ENCODE peak calls at places on chromosomes 7 and 10, in ten cellular contexts. R, D, T, F, H, M, Z, G, J and A are unnamed samples.

GRCh38 chr7:43307522-43307921 is 195.1 kb downstream of the HECW1 start:
- DNase-seq in R (no peak), D (no peak), T (no peak), F (no peak), H (no peak), M (no peak), Z (no peak), G (peak), J (no peak), A (no peak)

GRCh38 chr7:111528331-111528730 is 34.0 kb downstream of the IMMP2L start:
- DNase-seq in R (no peak), D (no peak), T (no peak), F (no peak), H (no peak), M (no peak), Z (no peak), G (no peak), J (no peak), A (no peak)

GRCh38 chr10:88227342-88228018 is 355.6 kb downstream of the RNLS start:
- DNase-seq in R (peak), D (peak), T (no peak), F (no peak), H (no peak), M (no peak), Z (no peak), G (peak), J (no peak), A (peak)

GRCh38 chr10:21217107-21217506 is 308.4 kb downstream of the SKIDA1 start:
- DNase-seq in R (no peak), D (peak), T (no peak), F (no peak), H (no peak), M (no peak), Z (no peak), G (no peak), J (no peak), A (no peak)

GRCh38 chr7:119838444-119838843 is 434.5 kb upstream of the KCND2 start:
- DNase-seq in R (no peak), D (no peak), T (no peak), F (no peak), H (no peak), M (no peak), Z (no peak), G (no peak), J (no peak), A (no peak)

GRCh38 chr10:7932301-7933036 is 114.2 kb downstream of the TAF3 start:
- DNase-seq in R (no peak), D (no peak), T (no peak), F (no peak), H (no peak), M (no peak), Z (no peak), G (peak), J (no peak), A (no peak)

GRCh38 chr10:12540341-12540781 is 191.0 kb downstream of the CAMK1D start:
- DNase-seq in R (no peak), D (no peak), T (no peak), F (no peak), H (no peak), M (no peak), Z (peak), G (no peak), J (no peak), A (no peak)

GRCh38 chr7:31882187-31882586 is 188.0 kb downstream of the PDE1C start:
- DNase-seq in R (no peak), D (no peak), T (no peak), F (peak), H (no peak), M (no peak), Z (peak), G (no peak), J (peak), A (no peak)

GRCh38 chr10:45064998-45065397 is 64.3 kb downstream of the ZNF22 start:
- DNase-seq in R (no peak), D (no peak), T (no peak), F (no peak), H (no peak), M (no peak), Z (no peak), G (no peak), J (no peak), A (no peak)

GRCh38 chr10:395665-396064 is 260.4 kb downstream of the ZMYND11 start:
- DNase-seq in R (no peak), D (no peak), T (no peak), F (peak), H (no peak), M (no peak), Z (no peak), G (no peak), J (no peak), A (no peak)

GRCh38 chr10:98403812-98404504 is 11.0 kb downstream of the PYROXD2 start:
- DNase-seq in R (no peak), D (peak), T (no peak), F (no peak), H (no peak), M (no peak), Z (peak), G (peak), J (no peak), A (no peak)

GRCh38 chr10:119500138-119500795 is 42.3 kb downstream of the RGS10 start:
- DNase-seq in R (no peak), D (no peak), T (no peak), F (no peak), H (no peak), M (no peak), Z (no peak), G (peak), J (no peak), A (no peak)

GRCh38 chr10:98115388-98115787 is 19.1 kb upstream of the R3HCC1L start:
- DNase-seq in R (no peak), D (no peak), T (no peak), F (no peak), H (no peak), M (no peak), Z (no peak), G (no peak), J (no peak), A (no peak)

GRCh38 chr7:2049782-2050510 is 182.8 kb downstream of the MAD1L1 start:
- DNase-seq in R (no peak), D (no peak), T (no peak), F (peak), H (no peak), M (no peak), Z (no peak), G (no peak), J (no peak), A (no peak)

GRCh38 chr10:76091821-76092394 is 660.5 kb downstream of the LRMDA start:
- DNase-seq in R (no peak), D (no peak), T (no peak), F (no peak), H (no peak), M (no peak), Z (no peak), G (no peak), J (no peak), A (peak)

GRCh38 chr10:77381750-77382149 is 255.9 kb downstream of the KCNMA1 start:
- DNase-seq in R (no peak), D (no peak), T (no peak), F (no peak), H (no peak), M (no peak), Z (no peak), G (no peak), J (no peak), A (no peak)

GRCh38 chr10:27319752-27320561 is 79.4 kb upstream of the ACBD5 start:
- DNase-seq in R (peak), D (peak), T (peak), F (peak), H (peak), M (no peak), Z (peak), G (peak), J (no peak), A (peak)

GRCh38 chr7:101731502-101732084 is 85.8 kb upstream of the CUX1 start:
- DNase-seq in R (no peak), D (no peak), T (no peak), F (no peak), H (no peak), M (no peak), Z (no peak), G (no peak), J (no peak), A (no peak)

GRCh38 chr10:123553810-123554430 is 112.2 kb upstream of the GPR26 start:
- DNase-seq in R (no peak), D (no peak), T (no peak), F (no peak), H (no peak), M (no peak), Z (no peak), G (no peak), J (no peak), A (no peak)

GRCh38 chr7:92988941-92989540 is 128.7 kb downstream of the SAMD9 start:
- DNase-seq in R (no peak), D (peak), T (no peak), F (no peak), H (no peak), M (no peak), Z (peak), G (no peak), J (no peak), A (no peak)

GRCh38 chr7:50446542-50446960 is 3.6 kb downstream of the FIGNL1 start:
- DNase-seq in R (peak), D (peak), T (no peak), F (no peak), H (no peak), M (no peak), Z (peak), G (peak), J (no peak), A (no peak)

GRCh38 chr10:6068422-6068821 is 6.3 kb upstream of the IL2RA start:
- DNase-seq in R (no peak), D (no peak), T (peak), F (no peak), H (no peak), M (peak), Z (no peak), G (no peak), J (no peak), A (peak)

GRCh38 chr7:8114175-8114574 is 145.6 kb downstream of the GLCCI1 start:
- DNase-seq in R (no peak), D (no peak), T (no peak), F (no peak), H (no peak), M (no peak), Z (no peak), G (no peak), J (no peak), A (no peak)